ENCODE peak calls at places on chromosomes 4 and X, in six cellular contexts. T, Z, R, H, M and W are unnamed samples.

GRCh38 chrX:136268051-136269048 is 17.1 kb upstream of the MAP7D3 start:
- DNase-seq in T (peak), H (no peak), R (no peak), M (no peak), Z (no peak), W (peak)

GRCh38 chr4:114082348-114082747 is 102.9 kb upstream of the ARSJ start:
- DNase-seq in M (no peak), T (no peak), Z (no peak), H (no peak), R (no peak), W (no peak)

GRCh38 chr4:138670681-138671080 is 344.9 kb upstream of the NOCT start:
- DNase-seq in M (no peak), Z (no peak), T (no peak), H (no peak), R (no peak), W (no peak)

GRCh38 chrX:118261136-118261535 is 84.8 kb upstream of the WDR44 start:
- DNase-seq in Z (no peak), M (no peak), R (no peak), H (no peak), T (no peak), W (no peak)

GRCh38 chr4:136495076-136495475 is 1037.2 kb downstream of the PCDH18 start:
- DNase-seq in H (no peak), M (no peak), R (no peak), T (no peak), Z (no peak), W (no peak)

GRCh38 chr4:8671712-8672290 is 79.2 kb downstream of the CPZ start:
- DNase-seq in R (no peak), M (no peak), H (no peak), T (no peak), Z (no peak), W (no peak)

GRCh38 chr4:184854673-184855072 is 28.9 kb upstream of the ACSL1 start:
- DNase-seq in T (no peak), R (no peak), Z (no peak), H (no peak), M (no peak), W (no peak)

GRCh38 chrX:23504540-23504884 is 162.8 kb upstream of the PRDX4 start:
- DNase-seq in Z (no peak), R (no peak), T (no peak), M (no peak), H (no peak), W (no peak)

GRCh38 chr4:56958111-56958517 is 19.3 kb downstream of the NOA1 start:
- DNase-seq in T (no peak), Z (peak), R (no peak), H (no peak), M (peak), W (peak)

GRCh38 chr4:114271031-114271430 is 291.6 kb upstream of the ARSJ start:
- DNase-seq in T (no peak), M (no peak), H (no peak), R (no peak), Z (no peak), W (no peak)

GRCh38 chr4:8913121-8913857 is 41.6 kb upstream of the HMX1 start:
- DNase-seq in R (peak), Z (no peak), T (no peak), H (no peak), M (no peak), W (no peak)

GRCh38 chr4:168629561-168629960 is 132.7 kb downstream of the PALLD start:
- DNase-seq in Z (no peak), H (no peak), T (no peak), M (no peak), R (no peak), W (no peak)

GRCh38 chr4:41287005-41287404 is 30.3 kb downstream of the UCHL1 start:
- DNase-seq in R (no peak), H (no peak), M (no peak), Z (no peak), T (no peak), W (peak)

GRCh38 chrX:72268601-72269365 is 8.3 kb downstream of the RPS4X start:
- DNase-seq in H (no peak), R (no peak), T (no peak), M (no peak), Z (no peak), W (no peak)

GRCh38 chrX:46642145-46642544 is 68.6 kb downstream of the CHST7 start:
- DNase-seq in H (no peak), Z (no peak), M (peak), R (no peak), T (no peak), W (peak)

GRCh38 chr4:87333267-87333666 is 10.6 kb upstream of the HSD17B13 start:
- DNase-seq in T (no peak), R (no peak), Z (no peak), M (no peak), H (no peak), W (no peak)

GRCh38 chrX:63718010-63718694 is 66.9 kb downstream of the ARHGEF9 start:
- DNase-seq in H (no peak), R (no peak), T (no peak), M (no peak), Z (no peak), W (no peak)

GRCh38 chr4:98446499-98447375 is 185.6 kb downstream of the RAP1GDS1 start:
- DNase-seq in T (no peak), M (peak), R (no peak), H (peak), Z (no peak), W (no peak)

GRCh38 chr4:11503166-11503565 is 74.5 kb upstream of the HS3ST1 start:
- DNase-seq in R (no peak), H (no peak), Z (peak), M (no peak), T (peak), W (no peak)